ENCODE peak calls at places on chromosomes 11 and 22, in four cellular contexts. D is GM20000, Z is cardiac fibroblast, L is mucosa of descending colon. R is an unnamed sample.
A peak's percentile ranks its signal among the peaks of the same experiment; 100 is the strongest.

GRCh38 chr11:36385121-36385530 is 89.0 kb downstream of the PRR5L start:
- DNase-seq in D (no peak), Z (peak; percentile 81), L (peak; percentile 24), R (peak; percentile 45)

GRCh38 chr11:2574553-2575535 is 125.0 kb downstream of the KCNQ1OT1 start:
- DNase-seq in D (no peak), Z (no peak), L (peak; percentile 21), R (no peak)

GRCh38 chr11:359181-359714 is 10.1 kb upstream of the B4GALNT4 start:
- DNase-seq in D (no peak), Z (peak; percentile 12), L (no peak), R (peak; percentile 47)

GRCh38 chr11:58446294-58446693 is 4.3 kb upstream of the OR5B12 start:
- DNase-seq in D (no peak), Z (no peak), L (no peak), R (peak; percentile 2)

GRCh38 chr11:95088946-95089619 is 563 bp upstream of the ENDOD1 start:
- DNase-seq in D (peak; percentile 56), Z (no peak), L (no peak), R (no peak)

GRCh38 chr11:42410251-42410956 is 901.4 kb upstream of the API5 start:
- DNase-seq in D (peak; percentile 2), Z (no peak), L (no peak), R (no peak)

GRCh38 chr22:48952256-48953102 is 875.2 kb downstream of the BRD1 start:
- DNase-seq in D (no peak), Z (no peak), L (no peak), R (no peak)

GRCh38 chr11:66068154-66068821 is 1.8 kb upstream of the PACS1 start:
- DNase-seq in D (peak; percentile 72), Z (peak; percentile 79), L (peak; percentile 84), R (peak; percentile 70)

GRCh38 chr11:44507896-44508440 is 57.5 kb upstream of the CD82 start:
- DNase-seq in D (no peak), Z (no peak), L (no peak), R (no peak)

GRCh38 chr11:29019960-29020683 is 911.9 kb downstream of the METTL15 start:
- DNase-seq in D (no peak), Z (peak; percentile 70), L (no peak), R (peak; percentile 52)

GRCh38 chr11:119697882-119698281 is 31.1 kb downstream of the NECTIN1 start:
- DNase-seq in D (no peak), Z (no peak), L (no peak), R (peak; percentile 51)

GRCh38 chr11:62147545-62147944 is 23.7 kb downstream of the INCENP start:
- DNase-seq in D (no peak), Z (no peak), L (no peak), R (no peak)

GRCh38 chr22:44678980-44679647 is 22.9 kb upstream of the PRR5 start:
- DNase-seq in D (no peak), Z (no peak), L (no peak), R (no peak)

GRCh38 chr11:13168281-13168680 is 109.3 kb upstream of the BMAL1 start:
- DNase-seq in D (no peak), Z (no peak), L (no peak), R (peak; percentile 94)

GRCh38 chr11:203056-203944 is 3.9 kb downstream of the BET1L start:
- DNase-seq in D (no peak), Z (no peak), L (no peak), R (no peak)

GRCh38 chr11:134418119-134418840 is 6.2 kb upstream of the B3GAT1 start:
- DNase-seq in D (no peak), Z (peak; percentile 11), L (peak; percentile 54), R (peak; percentile 39)

GRCh38 chr11:721913-722811 is 16.1 kb downstream of the EPS8L2 start:
- DNase-seq in D (peak; percentile 80), Z (no peak), L (peak; percentile 51), R (no peak)

GRCh38 chr22:16965083-16965482 is 42.9 kb downstream of the GAB4 start:
- DNase-seq in D (peak; percentile 4), Z (no peak), L (no peak), R (no peak)

GRCh38 chr11:122045181-122045586 is 70.8 kb downstream of the BLID start:
- DNase-seq in D (no peak), Z (peak; percentile 94), L (no peak), R (peak; percentile 63)

GRCh38 chr11:68009391-68010000 is 631 bp upstream of the ALDH3B1 start:
- DNase-seq in D (peak; percentile 58), Z (peak; percentile 58), L (peak; percentile 51), R (peak; percentile 61)

GRCh38 chr11:104033134-104033533 is 3.3 kb upstream of the DDI1 start:
- DNase-seq in D (no peak), Z (peak; percentile 67), L (peak; percentile 10), R (peak; percentile 90)

GRCh38 chr22:39135092-39135896 is 17.2 kb downstream of the CBX7 start:
- DNase-seq in D (peak; percentile 76), Z (peak; percentile 39), L (no peak), R (peak; percentile 69)

GRCh38 chr22:39665229-39665628 is 94.7 kb downstream of the CACNA1I start:
- DNase-seq in D (no peak), Z (no peak), L (no peak), R (no peak)

GRCh38 chr11:79940165-79940564 is 499.3 kb upstream of the TENM4 start:
- DNase-seq in D (no peak), Z (peak; percentile 3), L (no peak), R (no peak)

GRCh38 chr11:125165111-125165663 is 636 bp downstream of the PKNOX2 start:
- DNase-seq in D (peak; percentile 65), Z (peak; percentile 51), L (no peak), R (peak; percentile 24)

GRCh38 chr11:134950692-134951304 is 538.8 kb upstream of the B3GAT1 start:
- DNase-seq in D (no peak), Z (peak; percentile 38), L (no peak), R (peak; percentile 56)

GRCh38 chr11:67054851-67055523 is 1.7 kb upstream of the RHOD start:
- DNase-seq in D (peak; percentile 51), Z (peak; percentile 87), L (peak; percentile 75), R (peak; percentile 88)

GRCh38 chr11:68271023-68271780 is 571 bp downstream of the C11orf24 start:
- DNase-seq in D (peak; percentile 80), Z (peak; percentile 82), L (peak; percentile 57), R (peak; percentile 75)

GRCh38 chr11:26330255-26330654 is 1.7 kb upstream of the ANO3 start:
- DNase-seq in D (no peak), Z (no peak), L (no peak), R (no peak)

GRCh38 chr11:19670030-19670761 is 42.4 kb upstream of the NAV2 start:
- DNase-seq in D (no peak), Z (peak; percentile 50), L (peak; percentile 6), R (peak; percentile 64)

GRCh38 chr22:45768490-45768889 is 96.9 kb downstream of the ATXN10 start:
- DNase-seq in D (no peak), Z (no peak), L (no peak), R (no peak)

GRCh38 chr22:24855794-24856193 is 49.8 kb downstream of the SGSM1 start:
- DNase-seq in D (no peak), Z (no peak), L (no peak), R (no peak)

GRCh38 chr11:46220313-46220712 is 57.1 kb upstream of the CREB3L1 start:
- DNase-seq in D (no peak), Z (no peak), L (no peak), R (no peak)

GRCh38 chr11:46216765-46217089 is 60.7 kb upstream of the CREB3L1 start:
- DNase-seq in D (no peak), Z (no peak), L (no peak), R (no peak)

GRCh38 chr11:46223252-46223513 is 54.3 kb upstream of the CREB3L1 start:
- DNase-seq in D (no peak), Z (no peak), L (no peak), R (no peak)

DNA sequence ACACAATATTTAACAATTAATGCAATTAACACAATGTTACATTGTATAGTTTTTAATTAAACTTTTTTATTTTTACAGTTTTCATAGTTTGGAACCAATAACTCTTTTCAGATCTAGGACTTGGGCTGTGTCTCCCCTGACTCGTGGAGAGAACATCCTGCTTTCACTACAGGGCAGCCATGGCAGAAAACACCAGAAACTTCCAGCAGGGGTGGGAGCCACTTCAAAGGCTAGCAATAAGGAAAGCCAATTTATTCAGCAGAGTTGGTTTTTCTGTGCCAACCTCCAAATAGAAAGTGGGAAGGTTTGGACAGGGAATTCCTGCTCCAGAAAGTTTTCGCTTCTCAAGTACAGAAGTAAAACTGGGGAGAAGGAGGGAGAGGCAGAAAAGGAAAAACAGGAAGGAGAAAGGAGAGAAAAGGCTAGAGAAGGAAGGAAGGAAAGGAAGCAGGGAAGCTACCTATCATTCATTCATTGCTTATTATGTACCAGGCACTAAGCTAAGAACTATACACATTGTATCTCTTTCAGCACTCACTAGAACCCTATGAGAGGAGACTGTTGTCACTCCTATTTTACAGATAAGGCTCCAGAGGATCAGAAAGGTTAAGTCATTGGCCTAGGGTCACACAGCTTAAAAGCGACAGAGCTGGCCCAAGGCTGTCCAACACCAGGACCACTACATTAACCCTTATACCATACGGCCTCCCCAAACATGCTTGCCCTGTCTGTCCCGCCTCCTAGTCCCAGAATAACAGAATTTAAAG is 54.8 kb upstream of the CREB3L1 start:
- DNase-seq in D (no peak), Z (no peak), L (peak; percentile 34), R (no peak)
- TF ChIP-seq CTCF in D (no peak), Z (no peak), L (no peak), R (no peak)

DNA sequence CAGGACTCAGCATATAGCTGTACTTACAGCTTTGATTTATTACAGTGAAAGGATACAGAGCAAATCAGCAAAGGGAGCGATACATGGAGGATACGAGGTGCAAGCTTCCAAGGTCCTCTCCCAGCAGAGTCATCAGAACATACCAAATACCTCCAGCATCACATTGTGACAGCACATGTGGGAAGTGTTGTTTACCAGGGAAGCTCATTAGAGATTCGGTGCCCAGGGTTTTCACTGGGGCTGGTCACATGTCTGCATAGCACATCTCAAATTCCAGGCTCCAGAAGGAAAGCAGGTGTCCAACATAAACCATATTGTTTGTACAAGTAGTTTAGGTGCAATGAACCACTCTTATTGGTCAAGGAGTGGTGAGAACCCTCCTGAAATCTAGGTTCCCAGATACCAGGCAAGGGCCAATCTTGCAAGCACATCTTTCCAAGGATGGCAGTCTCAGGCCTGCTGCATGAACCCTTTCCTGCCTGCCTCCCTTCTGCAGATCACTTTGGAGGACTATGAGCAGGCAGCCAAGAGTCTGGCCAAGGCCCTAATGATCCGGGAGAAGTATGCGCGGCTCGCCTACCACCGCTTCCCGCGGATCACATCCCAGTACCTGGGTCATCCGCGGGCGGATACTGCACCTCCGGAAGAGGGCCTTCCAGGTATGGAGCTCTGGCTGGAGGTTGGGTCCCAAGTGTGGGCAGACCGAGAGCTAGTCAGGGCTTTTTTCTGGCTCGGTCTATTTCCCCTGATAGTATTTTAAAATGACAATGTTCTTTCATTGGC is 26.7 kb downstream of the AMPD3 start:
- DNase-seq in D (no peak), Z (no peak), L (no peak), R (no peak)
- TF ChIP-seq CTCF in D (no peak), Z (no peak), L (no peak), R (no peak)

DNA sequence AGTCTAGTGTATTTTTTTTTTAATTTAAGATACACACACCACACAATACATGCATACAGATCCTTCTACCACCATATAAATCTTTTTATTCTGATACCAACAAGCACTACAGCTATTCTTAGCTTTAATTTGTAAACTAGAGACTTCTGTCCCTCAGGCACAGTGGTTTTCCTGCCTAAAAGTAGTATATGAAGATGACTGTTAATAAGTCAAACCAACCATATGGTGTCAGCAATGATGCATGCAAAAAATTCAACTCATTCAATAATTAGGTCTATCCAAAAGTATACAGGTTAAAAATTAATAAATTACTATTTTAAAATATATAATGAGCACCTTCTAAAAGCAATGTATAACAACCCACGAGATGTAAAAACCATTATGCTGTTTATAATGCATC is 10.4 kb downstream of the RAB38 start:
- DNase-seq in D (no peak), Z (no peak), L (no peak), R (no peak)
- TF ChIP-seq CTCF in D (no peak), Z (no peak), L (no peak), R (no peak)

GRCh38 chr11:14380947-14381555 is 22.1 kb upstream of the RRAS2 start:
- DNase-seq in D (peak; percentile 52), Z (peak; percentile 52), L (peak; percentile 74), R (peak; percentile 73)
- TF ChIP-seq CTCF in D (no peak), Z (no peak), L (no peak), R (no peak)

R was measured in MCF 10A.